ENCODE peak calls at places on chromosome 11, in six cellular contexts. R is left ventricle myocardium inferior; F is testis; E is CD8-positive, alpha-beta memory T cell; Y is Peyer's patch; P is fibroblast of lung. H is an unnamed sample.

GRCh38 chr11:78525720-78526119 is 48.9 kb downstream of the NARS2 start:
- DNase-seq in R (no peak), F (no peak), E (no peak), Y (no peak), P (peak), H (no peak)

GRCh38 chr11:129365816-129366215 is 9.8 kb upstream of the BARX2 start:
- DNase-seq in R (no peak), F (no peak), E (no peak), Y (no peak), P (no peak), H (no peak)

GRCh38 chr11:120335596-120335927 is 651 bp upstream of the ARHGEF12 start:
- DNase-seq in R (no peak), F (no peak), E (no peak), Y (no peak), P (no peak), H (no peak)

GRCh38 chr11:117071344-117071787 is 26.9 kb downstream of the SIK3 start:
- DNase-seq in R (no peak), F (peak), E (no peak), Y (no peak), P (peak), H (peak)

GRCh38 chr11:119676461-119677020 is 52.5 kb downstream of the NECTIN1 start:
- DNase-seq in R (no peak), F (no peak), E (no peak), Y (no peak), P (peak), H (no peak)

GRCh38 chr11:73510877-73511276 is 87.0 kb downstream of the FAM168A start:
- DNase-seq in R (no peak), F (no peak), E (no peak), Y (no peak), P (no peak), H (no peak)

GRCh38 chr11:76232026-76232665 is 25.8 kb upstream of the WNT11 start:
- DNase-seq in R (no peak), F (no peak), E (peak), Y (no peak), P (no peak), H (no peak)

GRCh38 chr11:35040221-35040942 is 98.6 kb upstream of the CD44 start:
- DNase-seq in R (no peak), F (no peak), E (peak), Y (peak), P (peak), H (no peak)

GRCh38 chr11:67584205-67584880 is 731 bp downstream of the GSTP1 start:
- DNase-seq in R (peak), F (peak), E (peak), Y (peak), P (peak), H (peak)

GRCh38 chr11:75468534-75469340 is 35.7 kb upstream of the KLHL35 start:
- DNase-seq in R (peak), F (peak), E (no peak), Y (no peak), P (peak), H (peak)

GRCh38 chr11:126718319-126718718 is 282.3 kb downstream of the KIRREL3 start:
- DNase-seq in R (no peak), F (no peak), E (no peak), Y (no peak), P (no peak), H (no peak)

GRCh38 chr11:123859731-123860130 is 25.7 kb downstream of the TMEM225 start:
- DNase-seq in R (no peak), F (no peak), E (no peak), Y (no peak), P (no peak), H (no peak)

GRCh38 chr11:99368579-99368978 is 347.8 kb downstream of the CNTN5 start:
- DNase-seq in R (no peak), F (no peak), E (no peak), Y (no peak), P (peak), H (no peak)

GRCh38 chr11:87063982-87064381 is 26.2 kb downstream of the TMEM135 start:
- DNase-seq in R (no peak), F (no peak), E (no peak), Y (no peak), P (peak), H (no peak)

GRCh38 chr11:69242583-69242940 is 51.4 kb upstream of the MYEOV start:
- DNase-seq in R (no peak), F (no peak), E (no peak), Y (no peak), P (no peak), H (no peak)

GRCh38 chr11:6319879-6320410 is 356 bp downstream of the CAVIN3 start:
- DNase-seq in R (peak), F (peak), E (no peak), Y (peak), P (peak), H (peak)

GRCh38 chr11:17780668-17781067 is 46.1 kb downstream of the KCNC1 start:
- DNase-seq in R (no peak), F (no peak), E (no peak), Y (no peak), P (no peak), H (no peak)

GRCh38 chr11:101466352-101466751 is 117.5 kb downstream of the TRPC6 start:
- DNase-seq in R (no peak), F (no peak), E (no peak), Y (no peak), P (peak), H (no peak)

GRCh38 chr11:104146943-104147342 is 17.0 kb downstream of the PDGFD start:
- DNase-seq in R (no peak), F (no peak), E (no peak), Y (no peak), P (no peak), H (no peak)
- H3K27ac ChIP-seq in R (no peak), F (no peak), E (no peak), Y (no peak), P (no peak), H (no peak)

GRCh38 chr11:114280696-114281095 is 15.5 kb upstream of the NNMT start:
- DNase-seq in R (peak), F (peak), E (peak), Y (no peak), P (peak), H (peak)
- H3K27ac ChIP-seq in R (peak), F (no peak), E (no peak), Y (peak), P (no peak), H (no peak)

GRCh38 chr11:115933564-115933963 is 429.3 kb upstream of the CADM1 start:
- DNase-seq in R (no peak), F (no peak), E (no peak), Y (no peak), P (no peak), H (no peak)

GRCh38 chr11:115929618-115930129 is 425.5 kb upstream of the CADM1 start:
- DNase-seq in R (no peak), F (no peak), E (no peak), Y (no peak), P (peak), H (no peak)

GRCh38 chr11:115930276-115930675 is 426.1 kb upstream of the CADM1 start:
- DNase-seq in R (no peak), F (no peak), E (no peak), Y (no peak), P (peak), H (no peak)

GRCh38 chr11:115930886-115931537 is 426.8 kb upstream of the CADM1 start:
- DNase-seq in R (no peak), F (no peak), E (no peak), Y (peak), P (peak), H (no peak)

GRCh38 chr11:115931684-115932083 is 427.5 kb upstream of the CADM1 start:
- DNase-seq in R (no peak), F (no peak), E (no peak), Y (no peak), P (no peak), H (no peak)
- H3K27ac ChIP-seq in R (no peak), F (no peak), E (no peak), Y (no peak), P (no peak), H (no peak)

DNA sequence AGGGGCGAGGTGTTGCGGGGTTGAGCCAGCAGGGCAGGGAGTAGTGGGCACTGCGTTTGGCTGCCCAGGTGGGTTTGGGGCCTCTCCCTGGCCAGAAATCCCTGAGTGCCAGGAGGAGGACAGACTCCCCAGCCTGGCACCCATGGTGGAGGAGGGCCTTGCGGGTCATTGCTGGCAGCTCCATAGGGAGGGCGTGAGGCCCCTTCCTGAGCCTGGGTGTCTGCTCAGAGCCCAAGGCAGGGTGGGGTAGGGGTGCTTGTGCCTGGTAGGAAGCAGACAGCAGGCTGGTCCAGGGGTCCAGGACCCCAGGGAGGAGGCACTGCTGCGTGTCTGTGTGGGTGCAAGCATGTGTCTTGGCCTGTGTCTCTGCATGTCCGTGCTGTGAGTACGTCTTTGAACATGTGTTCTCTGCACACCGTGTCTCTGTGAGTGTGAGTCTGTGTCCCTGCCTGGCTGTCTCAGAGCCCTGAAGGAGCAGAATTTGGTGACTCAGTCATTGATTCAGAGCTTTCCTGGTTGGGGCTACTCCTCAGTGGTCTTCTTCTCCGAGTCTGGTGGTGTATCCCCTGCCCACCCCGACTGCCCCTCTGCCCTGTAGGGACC is 3.9 kb downstream of the TSPAN4 start:
- DNase-seq in R (no peak), F (no peak), E (no peak), Y (no peak), P (no peak), H (no peak)
- H3K27ac ChIP-seq in R (peak), F (peak), E (no peak), Y (no peak), P (peak), H (peak)

DNA sequence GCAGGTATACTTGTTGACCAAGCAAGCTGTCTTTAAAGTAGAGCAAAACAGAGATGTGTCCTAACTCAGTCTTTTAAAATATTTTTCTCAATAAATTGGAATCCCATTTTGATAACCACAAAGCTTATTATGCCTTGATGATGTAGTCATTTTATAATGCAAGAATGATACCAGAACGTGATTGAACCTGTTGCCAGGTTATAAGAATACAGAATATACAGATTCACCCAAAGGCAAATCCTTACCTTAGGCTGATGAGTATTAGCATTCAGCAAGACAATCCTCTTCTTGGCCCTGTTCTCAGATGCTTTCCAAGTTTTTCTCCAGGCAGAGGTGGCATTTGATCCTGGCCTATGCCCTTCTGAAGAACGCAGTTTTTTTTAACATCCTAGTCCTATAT is 76.1 kb downstream of the PPFIBP2 start:
- DNase-seq in R (no peak), F (no peak), E (no peak), Y (no peak), P (no peak), H (no peak)
- H3K27ac ChIP-seq in R (no peak), F (no peak), E (no peak), Y (no peak), P (no peak), H (no peak)

DNA sequence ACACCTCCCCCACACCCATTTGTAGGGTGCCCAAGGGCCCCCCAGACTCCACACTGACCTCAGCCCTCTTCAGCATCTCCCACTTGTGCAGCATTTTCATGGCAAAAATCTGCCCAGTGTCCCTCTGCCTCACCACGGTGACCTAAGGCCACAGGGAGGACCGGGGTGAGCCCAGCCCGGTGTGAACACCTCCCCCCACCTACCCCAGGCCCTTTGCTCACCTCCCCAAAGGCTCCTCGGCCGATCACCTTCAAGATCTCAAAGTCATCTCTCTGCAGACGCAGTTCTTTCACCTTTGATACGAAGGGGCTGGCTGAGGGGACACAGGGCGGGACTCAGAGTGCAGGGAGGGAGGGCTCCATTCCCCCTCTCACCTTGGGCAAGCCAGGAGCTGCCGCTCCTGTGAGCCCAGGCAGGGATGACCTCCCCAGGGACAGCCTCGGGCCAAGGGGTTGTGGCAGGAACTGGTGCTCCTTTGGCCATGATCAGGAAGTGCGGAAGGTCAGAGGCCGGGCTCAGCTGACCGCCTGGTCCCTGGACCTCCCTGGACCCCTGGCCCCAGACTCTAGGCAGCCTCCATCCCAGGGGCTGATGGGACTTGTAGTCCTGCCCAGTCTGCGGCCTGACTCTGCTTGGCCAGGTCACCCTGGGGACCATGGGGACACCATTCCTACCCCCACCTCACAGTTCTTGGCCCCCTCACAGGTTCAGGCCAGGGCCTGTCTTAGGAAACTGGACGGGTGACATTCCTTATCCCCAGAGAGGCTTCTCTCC is 2.7 kb downstream of the CDC42BPG start:
- DNase-seq in R (no peak), F (no peak), E (no peak), Y (no peak), P (no peak), H (no peak)
- H3K27ac ChIP-seq in R (no peak), F (no peak), E (peak), Y (no peak), P (no peak), H (no peak)

GRCh38 chr11:57619331-57619730 is 21.8 kb downstream of the SERPING1 start:
- DNase-seq in R (no peak), F (no peak), E (no peak), Y (no peak), P (no peak), H (no peak)
- H3K27ac ChIP-seq in R (no peak), F (no peak), E (no peak), Y (no peak), P (no peak), H (no peak)

DNA sequence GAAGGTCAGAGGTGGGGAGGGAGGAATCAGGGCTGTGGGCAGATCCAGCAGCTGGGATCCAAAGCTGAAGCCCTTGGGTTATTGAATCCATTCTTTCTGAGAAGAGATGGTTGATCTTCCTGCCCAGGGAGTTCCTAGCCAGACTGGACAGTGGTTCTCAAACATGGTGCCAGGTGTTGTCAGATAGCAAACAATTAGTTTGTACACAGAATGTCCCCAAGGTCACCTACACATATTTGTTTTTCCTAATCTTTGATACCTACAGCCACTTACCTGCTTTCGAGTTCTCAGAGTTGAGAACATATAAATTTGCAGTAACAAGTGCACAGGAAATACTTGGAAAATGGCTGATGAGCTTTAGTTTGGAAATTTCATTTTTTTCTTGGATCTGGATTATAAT is 54.5 kb downstream of the BMAL1 start:
- DNase-seq in R (no peak), F (no peak), E (no peak), Y (no peak), P (no peak), H (no peak)
- H3K27ac ChIP-seq in R (no peak), F (no peak), E (no peak), Y (peak), P (no peak), H (no peak)

GRCh38 chr11:70727021-70727420 is 328.7 kb downstream of the CTTN start:
- DNase-seq in R (no peak), F (no peak), E (no peak), Y (no peak), P (no peak), H (no peak)

GRCh38 chr11:70721006-70721405 is 322.7 kb downstream of the CTTN start:
- DNase-seq in R (no peak), F (no peak), E (no peak), Y (no peak), P (no peak), H (no peak)

GRCh38 chr11:70727899-70728620 is 329.7 kb downstream of the CTTN start:
- DNase-seq in R (no peak), F (no peak), E (no peak), Y (no peak), P (no peak), H (no peak)

GRCh38 chr11:70725786-70726185 is 327.5 kb downstream of the CTTN start:
- DNase-seq in R (no peak), F (no peak), E (no peak), Y (no peak), P (no peak), H (no peak)

GRCh38 chr11:70725272-70725671 is 326.9 kb downstream of the CTTN start:
- DNase-seq in R (no peak), F (no peak), E (no peak), Y (no peak), P (no peak), H (no peak)
- H3K27ac ChIP-seq in R (no peak), F (no peak), E (no peak), Y (no peak), P (no peak), H (no peak)